ENCODE peak calls at places on chromosomes 7 and 10, in four cellular contexts. Y is Panc1, P is HepG2, M is K562. L is an unnamed sample.

GRCh38 chr10:33132626-33133025 is 174.6 kb upstream of the ITGB1 start:
- DNase-seq in P (no peak), Y (no peak), M (no peak), L (no peak)

GRCh38 chr7:43113622-43114450 is 1.4 kb downstream of the HECW1 start:
- DNase-seq in P (no peak), M (no peak), Y (no peak), L (no peak)

GRCh38 chr10:23047201-23048050 is 48.0 kb upstream of the MSRB2 start:
- DNase-seq in P (no peak), M (peak; percentile 77), Y (no peak), L (no peak)

GRCh38 chr10:99711129-99711719 is 20.7 kb downstream of the COX15 start:
- DNase-seq in Y (peak; percentile 17), P (peak; percentile 51), M (peak; percentile 42), L (peak; percentile 54)

GRCh38 chr7:48085433-48085791 is 3.7 kb upstream of the UPP1 start:
- DNase-seq in P (no peak), Y (no peak), M (no peak), L (no peak)

GRCh38 chr7:79877874-79878465 is 256.7 kb upstream of the GNAI1 start:
- DNase-seq in M (no peak), P (no peak), Y (no peak), L (no peak)

GRCh38 chr7:33886100-33886623 is 19.2 kb upstream of the BMPER start:
- DNase-seq in M (peak; percentile 14), Y (no peak), P (peak; percentile 11), L (no peak)

GRCh38 chr10:26437637-26438461 is at the start of gene APBB1IP:
- DNase-seq in P (no peak), Y (no peak), M (no peak), L (no peak)

GRCh38 chr10:80260295-80261243 is 28.9 kb downstream of the MAT1A start:
- DNase-seq in Y (peak; percentile 27), P (peak; percentile 48), M (peak; percentile 69), L (no peak)
- TF ChIP-seq TCF7L2 in Y (no peak), P (no peak), M (no peak), L (no peak)

GRCh38 chr7:69360913-69361312 is 237.4 kb upstream of the AUTS2 start:
- DNase-seq in M (no peak), Y (no peak), P (no peak), L (no peak)
- TF ChIP-seq TCF7L2 in M (no peak), Y (no peak), P (no peak), L (no peak)

GRCh38 chr7:74656421-74656910 is 1.1 kb upstream of the GTF2I start:
- DNase-seq in Y (no peak), P (peak; percentile 51), M (peak; percentile 64), L (no peak)
- TF ChIP-seq TCF7L2 in Y (peak; percentile 94), P (no peak), M (no peak), L (peak; percentile 79)

GRCh38 chr7:151541709-151542499 is 22.2 kb upstream of the RHEB start:
- DNase-seq in M (no peak), Y (no peak), P (no peak), L (no peak)

GRCh38 chr7:151537818-151538561 is 18.3 kb upstream of the RHEB start:
- DNase-seq in Y (no peak), P (no peak), M (no peak), L (no peak)

GRCh38 chr7:151540146-151540545 is 20.5 kb upstream of the RHEB start:
- DNase-seq in Y (no peak), M (no peak), P (no peak), L (no peak)

GRCh38 chr7:151542606-151543130 is 23.0 kb upstream of the RHEB start:
- DNase-seq in Y (no peak), M (no peak), P (no peak), L (no peak)

GRCh38 chr7:151539055-151539714 is 19.5 kb upstream of the RHEB start:
- DNase-seq in P (no peak), Y (no peak), M (no peak), L (no peak)
- TF ChIP-seq TCF7L2 in P (no peak), Y (no peak), M (no peak), L (no peak)

DNA sequence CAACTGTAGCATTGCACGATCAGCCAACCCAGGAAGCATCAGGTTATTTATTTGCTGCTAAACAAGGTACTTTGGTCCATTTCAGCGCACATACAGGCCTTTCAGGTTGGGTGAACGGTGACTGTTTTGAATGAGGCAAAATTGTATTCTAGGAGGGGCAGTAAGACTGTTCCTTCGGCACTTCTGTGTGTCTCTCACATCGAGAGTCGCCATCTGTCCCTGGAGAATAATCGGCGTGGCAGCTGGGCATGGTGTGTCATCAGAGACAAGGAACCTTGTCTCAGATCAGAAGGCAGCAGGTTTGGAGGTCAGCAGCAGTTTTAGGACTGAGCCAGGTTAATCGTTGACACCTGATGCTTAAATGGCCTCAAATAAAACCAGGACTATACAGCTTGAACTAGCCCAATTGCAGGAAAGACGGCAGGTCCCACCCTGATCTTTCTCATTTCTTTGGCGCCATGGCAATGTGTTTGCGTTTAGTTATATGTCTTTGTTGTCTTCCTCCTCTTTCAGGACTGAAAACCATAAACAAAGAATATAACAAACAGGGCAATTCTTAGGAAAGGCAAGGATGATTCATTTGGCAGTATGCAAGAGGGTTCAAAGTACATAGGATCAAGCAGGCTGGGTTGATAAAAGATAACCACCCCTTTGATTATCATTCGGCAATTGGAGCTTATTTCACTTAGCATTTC is 92.0 kb upstream of the PRR15 start:
- DNase-seq in P (peak; percentile 69), M (no peak), Y (no peak), L (no peak)
- TF ChIP-seq TCF7L2 in P (no peak), M (no peak), Y (no peak), L (no peak)

DNA sequence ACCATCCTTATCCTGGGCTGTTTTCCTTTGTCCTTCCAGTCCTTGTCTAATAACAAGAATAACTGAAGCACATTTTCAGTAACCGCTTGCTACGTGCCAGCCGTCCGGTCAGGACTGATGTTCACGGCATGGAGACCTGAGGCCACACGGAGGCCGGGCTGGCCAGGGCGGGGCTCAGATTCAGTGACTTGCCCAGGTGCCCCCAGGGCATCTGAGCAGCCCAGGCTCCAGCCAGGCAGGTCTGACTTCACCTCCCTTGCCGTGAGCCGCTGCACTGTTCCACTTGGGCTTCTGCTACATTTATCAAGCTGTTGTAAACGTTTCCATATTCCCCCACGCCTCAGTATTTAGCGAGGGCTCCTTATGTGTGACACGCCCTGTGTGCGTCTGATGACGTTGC is 43.6 kb upstream of the AP5Z1 start:
- DNase-seq in P (no peak), Y (no peak), M (no peak), L (no peak)
- TF ChIP-seq TCF7L2 in P (no peak), Y (no peak), M (no peak), L (no peak)

GRCh38 chr7:138477081-138477578 is 17.1 kb downstream of the TRIM24 start:
- DNase-seq in Y (no peak), M (no peak), P (peak; percentile 79), L (no peak)
- TF ChIP-seq TCF7L2 in Y (no peak), M (no peak), P (no peak), L (no peak)

GRCh38 chr10:58266003-58266825 is 1.5 kb downstream of the IPMK start:
- DNase-seq in M (peak; percentile 18), P (peak; percentile 53), Y (peak; percentile 30), L (no peak)
- TF ChIP-seq TCF7L2 in M (no peak), P (no peak), Y (no peak), L (no peak)

GRCh38 chr10:112296908-112297331 is 13.7 kb downstream of the TECTB start:
- DNase-seq in P (peak; percentile 70), M (no peak), Y (no peak), L (no peak)
- TF ChIP-seq TCF7L2 in P (no peak), M (no peak), Y (no peak), L (no peak)